ENCODE peak calls at places on chromosome 5, in seven cellular contexts. C is GM18507; X is NCI-H1930; Z is effector memory CD4-positive, alpha-beta T cell; U is HT1080; A is adrenal gland; F is hippocampal formation. P is an unnamed sample.

GRCh38 chr5:124995451-124995850 is 249.0 kb upstream of the ZNF608 start:
- DNase-seq in C (no peak), X (no peak), Z (no peak), U (no peak), A (no peak), F (no peak), P (no peak)

GRCh38 chr5:10288600-10289213 is 19.0 kb downstream of the CMBL start:
- DNase-seq in C (no peak), X (peak; percentile 79), Z (no peak), U (no peak), A (peak; percentile 89), F (no peak), P (peak; percentile 88)

GRCh38 chr5:151326276-151326675 is 21.1 kb downstream of the SLC36A2 start:
- DNase-seq in C (no peak), X (no peak), Z (no peak), U (no peak), A (no peak), F (no peak), P (no peak)

GRCh38 chr5:122972877-122973276 is 63.6 kb downstream of the PPIC start:
- DNase-seq in C (no peak), X (no peak), Z (no peak), U (peak; percentile 73), A (no peak), F (no peak), P (no peak)

GRCh38 chr5:74541381-74541781 is 99.1 kb downstream of the ENC1 start:
- DNase-seq in C (no peak), X (no peak), Z (no peak), U (peak; percentile 4), A (no peak), F (no peak), P (no peak)

GRCh38 chr5:135669416-135669815 is 90.6 kb upstream of the CXCL14 start:
- DNase-seq in C (no peak), X (no peak), Z (no peak), U (no peak), A (no peak), F (no peak), P (no peak)

GRCh38 chr5:73384861-73385260 is 63.7 kb downstream of the FOXD1 start:
- DNase-seq in C (no peak), X (no peak), Z (no peak), U (no peak), A (no peak), F (no peak), P (no peak)

GRCh38 chr5:157714036-157714435 is 17.2 kb upstream of the THG1L start:
- DNase-seq in C (no peak), X (no peak), Z (no peak), U (peak; percentile 26), A (no peak), F (no peak), P (no peak)

GRCh38 chr5:489689-490080 is 34.6 kb downstream of the SLC9A3 start:
- DNase-seq in C (no peak), X (no peak), Z (no peak), U (no peak), A (no peak), F (no peak), P (no peak)

GRCh38 chr5:38369692-38370091 is 111.3 kb downstream of the EGFLAM start:
- DNase-seq in C (no peak), X (no peak), Z (no peak), U (no peak), A (no peak), F (no peak), P (no peak)

P was measured in NCI-H1417 treated with DMSO at 0.1 percent for 48 hours.